ENCODE peak calls at places on chromosomes 7 and 10, in nine cellular contexts. D, Q, U, V, N, I, A, R and Y are unnamed samples.

GRCh38 chr10:129694633-129695356 is 227.8 kb downstream of the MGMT start:
- DNase-seq in D (no peak), Q (no peak), U (no peak), V (no peak), N (no peak), I (no peak), A (no peak), R (no peak), Y (no peak)

GRCh38 chr10:109977382-109977806 is 30.4 kb upstream of the ADD3 start:
- DNase-seq in D (no peak), Q (no peak), U (no peak), V (no peak), N (peak; percentile 92), I (no peak), A (no peak), R (no peak), Y (no peak)

GRCh38 chr7:129502708-129503685 is 666 bp downstream of the SMKR1 start:
- DNase-seq in D (no peak), Q (peak; percentile 60), U (no peak), V (no peak), N (peak; percentile 53), I (peak; percentile 62), A (no peak), R (no peak), Y (peak; percentile 79)

GRCh38 chr10:18010050-18010449 is 58.3 kb downstream of the SLC39A12 start:
- DNase-seq in D (no peak), Q (no peak), U (no peak), V (no peak), N (no peak), I (no peak), A (no peak), R (no peak), Y (no peak)

GRCh38 chr10:88851706-88852105 is at the start of gene ANKRD22:
- DNase-seq in D (no peak), Q (peak; percentile 47), U (peak; percentile 51), V (no peak), N (peak; percentile 8), I (peak; percentile 74), A (no peak), R (peak; percentile 23), Y (no peak)

GRCh38 chr7:23242321-23242720 is 4.3 kb upstream of the GPNMB start:
- DNase-seq in D (no peak), Q (no peak), U (no peak), V (no peak), N (no peak), I (no peak), A (no peak), R (no peak), Y (no peak)

GRCh38 chr10:60646966-60647796 is 131.1 kb upstream of the CDK1 start:
- DNase-seq in D (no peak), Q (no peak), U (no peak), V (peak; percentile 18), N (no peak), I (peak; percentile 30), A (no peak), R (no peak), Y (no peak)

GRCh38 chr7:27917774-27918314 is 177.9 kb downstream of the TAX1BP1 start:
- DNase-seq in D (no peak), Q (no peak), U (no peak), V (no peak), N (no peak), I (no peak), A (no peak), R (no peak), Y (no peak)

GRCh38 chr10:95331596-95332130 is 40.9 kb upstream of the PDLIM1 start:
- DNase-seq in D (no peak), Q (no peak), U (no peak), V (no peak), N (peak; percentile 23), I (no peak), A (no peak), R (no peak), Y (no peak)

GRCh38 chr10:117241541-117242462 is 888 bp downstream of the SLC18A2 start:
- DNase-seq in D (no peak), Q (peak; percentile 63), U (no peak), V (no peak), N (no peak), I (peak; percentile 70), A (peak; percentile 40), R (no peak), Y (peak; percentile 82)

GRCh38 chr7:79615466-79615865 is 162.0 kb upstream of the MAGI2 start:
- DNase-seq in D (no peak), Q (no peak), U (no peak), V (no peak), N (no peak), I (no peak), A (no peak), R (no peak), Y (no peak)

GRCh38 chr10:15278786-15279185 is 92.3 kb downstream of the FAM171A1 start:
- DNase-seq in D (no peak), Q (no peak), U (no peak), V (no peak), N (no peak), I (no peak), A (no peak), R (no peak), Y (no peak)

GRCh38 chr10:28577506-28577905 is 44.6 kb downstream of the WAC start:
- DNase-seq in D (no peak), Q (no peak), U (no peak), V (no peak), N (no peak), I (no peak), A (no peak), R (no peak), Y (no peak)

GRCh38 chr10:120477006-120477722 is 20.1 kb downstream of the PLPP4 start:
- DNase-seq in D (no peak), Q (peak; percentile 9), U (no peak), V (no peak), N (no peak), I (no peak), A (no peak), R (no peak), Y (no peak)

GRCh38 chr7:256981-257646 is 32.9 kb upstream of the FOXL3 start:
- DNase-seq in D (no peak), Q (no peak), U (peak; percentile 28), V (no peak), N (no peak), I (peak; percentile 13), A (no peak), R (no peak), Y (peak; percentile 49)

GRCh38 chr7:41885748-41886147 is 182.9 kb upstream of the INHBA start:
- DNase-seq in D (no peak), Q (no peak), U (no peak), V (no peak), N (no peak), I (no peak), A (no peak), R (no peak), Y (no peak)